ENCODE peak calls at places on chromosomes 3 and 15, in ten cellular contexts. One of them, this sample, is unnamed.
A peak's percentile ranks its signal among the peaks of the same experiment; 100 is the strongest.

GRCh38 chr3:97612632-97613031 is 151.9 kb upstream of the ARL6 start:
- DNase-seq in AG04450: no peak
- DNase-seq in stomach: no peak
- DNase-seq in mammary epithelial cell: no peak
- DNase-seq in coronary artery: no peak
- DNase-seq in psoas muscle: no peak
- DNase-seq in astrocyte of the spinal cord: no peak
- DNase-seq in HCT116: no peak
- DNase-seq in fibroblast of the aortic adventitia: no peak
- DNase-seq in AG09309: no peak
- DNase-seq in this sample: no peak

GRCh38 chr3:62332771-62333381 is 40.5 kb downstream of the FEZF2 start:
- DNase-seq in fibroblast of the aortic adventitia: peak; percentile 58
- DNase-seq in coronary artery: no peak
- DNase-seq in stomach: no peak
- DNase-seq in AG04450: no peak
- DNase-seq in HCT116: peak; percentile 2
- DNase-seq in psoas muscle: no peak
- DNase-seq in astrocyte of the spinal cord: peak; percentile 39
- DNase-seq in mammary epithelial cell: peak; percentile 1
- DNase-seq in AG09309: no peak
- DNase-seq in this sample: no peak

GRCh38 chr15:51121118-51121517 is 26.4 kb upstream of the TNFAIP8L3 start:
- DNase-seq in stomach: no peak
- DNase-seq in mammary epithelial cell: peak; percentile 96
- DNase-seq in fibroblast of the aortic adventitia: peak; percentile 99
- DNase-seq in psoas muscle: no peak
- DNase-seq in AG09309: peak; percentile 84
- DNase-seq in AG04450: peak; percentile 77
- DNase-seq in coronary artery: no peak
- DNase-seq in HCT116: peak; percentile 82
- DNase-seq in astrocyte of the spinal cord: peak; percentile 94
- DNase-seq in this sample: no peak

GRCh38 chr3:32340039-32340438 is 51.6 kb upstream of the CMTM7 start:
- DNase-seq in AG09309: no peak
- DNase-seq in fibroblast of the aortic adventitia: peak; percentile 56
- DNase-seq in psoas muscle: no peak
- DNase-seq in mammary epithelial cell: peak; percentile 30
- DNase-seq in coronary artery: no peak
- DNase-seq in AG04450: no peak
- DNase-seq in HCT116: peak; percentile 35
- DNase-seq in astrocyte of the spinal cord: peak; percentile 50
- DNase-seq in stomach: no peak
- DNase-seq in this sample: peak; percentile 55

GRCh38 chr15:70267879-70268278 is 170.2 kb upstream of the TLE3 start:
- DNase-seq in stomach: no peak
- DNase-seq in AG04450: no peak
- DNase-seq in psoas muscle: peak; percentile 4
- DNase-seq in coronary artery: no peak
- DNase-seq in fibroblast of the aortic adventitia: no peak
- DNase-seq in AG09309: no peak
- DNase-seq in mammary epithelial cell: peak; percentile 73
- DNase-seq in HCT116: no peak
- DNase-seq in astrocyte of the spinal cord: peak; percentile 25
- DNase-seq in this sample: no peak

GRCh38 chr3:82038536-82038935 is 277.1 kb upstream of the GBE1 start:
- DNase-seq in psoas muscle: no peak
- DNase-seq in mammary epithelial cell: no peak
- DNase-seq in fibroblast of the aortic adventitia: no peak
- DNase-seq in astrocyte of the spinal cord: no peak
- DNase-seq in HCT116: no peak
- DNase-seq in AG04450: no peak
- DNase-seq in coronary artery: no peak
- DNase-seq in stomach: no peak
- DNase-seq in AG09309: no peak
- DNase-seq in this sample: no peak

GRCh38 chr3:21942328-21942727 is 191.3 kb upstream of the ZNF385D start:
- DNase-seq in psoas muscle: peak; percentile 53
- DNase-seq in stomach: no peak
- DNase-seq in fibroblast of the aortic adventitia: peak; percentile 38
- DNase-seq in AG09309: peak; percentile 28
- DNase-seq in AG04450: peak; percentile 26
- DNase-seq in HCT116: no peak
- DNase-seq in mammary epithelial cell: peak; percentile 8
- DNase-seq in astrocyte of the spinal cord: peak; percentile 83
- DNase-seq in coronary artery: no peak
- DNase-seq in this sample: no peak

GRCh38 chr3:21645121-21645897 is 105.7 kb downstream of the ZNF385D start:
- DNase-seq in AG04450: no peak
- DNase-seq in stomach: peak; percentile 42
- DNase-seq in psoas muscle: peak; percentile 79
- DNase-seq in coronary artery: peak; percentile 84
- DNase-seq in HCT116: no peak
- DNase-seq in fibroblast of the aortic adventitia: peak; percentile 75
- DNase-seq in astrocyte of the spinal cord: peak; percentile 76
- DNase-seq in AG09309: no peak
- DNase-seq in mammary epithelial cell: no peak
- DNase-seq in this sample: no peak

GRCh38 chr15:44633603-44634002 is 29.9 kb downstream of the SPG11 start:
- DNase-seq in mammary epithelial cell: peak; percentile 59
- DNase-seq in astrocyte of the spinal cord: peak; percentile 3
- DNase-seq in stomach: no peak
- DNase-seq in coronary artery: no peak
- DNase-seq in AG04450: no peak
- DNase-seq in AG09309: peak; percentile 24
- DNase-seq in psoas muscle: no peak
- DNase-seq in HCT116: no peak
- DNase-seq in fibroblast of the aortic adventitia: peak; percentile 85
- DNase-seq in this sample: no peak

GRCh38 chr15:35112346-35112745 is 27.3 kb upstream of the NANOGP8 start:
- DNase-seq in astrocyte of the spinal cord: no peak
- DNase-seq in coronary artery: no peak
- DNase-seq in stomach: no peak
- DNase-seq in mammary epithelial cell: no peak
- DNase-seq in AG09309: no peak
- DNase-seq in fibroblast of the aortic adventitia: no peak
- DNase-seq in psoas muscle: no peak
- DNase-seq in HCT116: no peak
- DNase-seq in AG04450: no peak
- DNase-seq in this sample: no peak

GRCh38 chr15:51758645-51759044 is 7.2 kb downstream of the TMOD2 start:
- DNase-seq in coronary artery: no peak
- DNase-seq in fibroblast of the aortic adventitia: peak; percentile 81
- DNase-seq in AG09309: no peak
- DNase-seq in HCT116: no peak
- DNase-seq in stomach: peak; percentile 29
- DNase-seq in mammary epithelial cell: peak; percentile 42
- DNase-seq in astrocyte of the spinal cord: peak; percentile 34
- DNase-seq in AG04450: no peak
- DNase-seq in psoas muscle: peak; percentile 59
- DNase-seq in this sample: peak; percentile 93

DNA sequence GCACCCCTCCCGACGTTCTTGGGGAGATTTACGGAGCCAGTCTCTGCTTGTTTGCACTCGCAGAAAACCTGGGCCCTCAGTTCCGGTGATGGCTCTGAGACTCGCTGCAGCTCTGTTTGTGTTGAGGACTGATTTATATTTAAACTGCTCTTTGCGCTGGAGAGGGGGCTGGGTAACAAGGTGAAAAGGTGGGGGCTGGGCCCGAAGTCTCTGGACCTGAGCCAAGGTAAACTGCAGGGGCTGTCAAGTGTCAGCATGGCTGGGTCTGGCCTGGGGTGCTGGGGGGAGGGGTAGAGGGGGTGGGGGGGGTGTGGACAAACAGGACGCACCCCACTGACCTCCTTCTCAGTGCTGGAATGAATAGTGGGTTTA is 643 bp upstream of the SLCO2A1 start:
- DNase-seq in AG09309: no peak
- DNase-seq in AG04450: no peak
- DNase-seq in stomach: no peak
- DNase-seq in astrocyte of the spinal cord: no peak
- DNase-seq in psoas muscle: no peak
- DNase-seq in HCT116: no peak
- DNase-seq in fibroblast of the aortic adventitia: no peak
- DNase-seq in coronary artery: no peak
- DNase-seq in mammary epithelial cell: no peak
- DNase-seq in this sample: no peak
- H3K4me3 ChIP-seq in AG09309: peak overlapping the region; percentile 31
- H3K4me3 ChIP-seq in AG04450: peak overlapping the region; percentile 63
- H3K4me3 ChIP-seq in stomach: peak overlapping the region; percentile 67
- H3K4me3 ChIP-seq in astrocyte of the spinal cord: peak overlapping the region; percentile 54
- H3K4me3 ChIP-seq in psoas muscle: peak overlapping the region; percentile 66
- H3K4me3 ChIP-seq in HCT116: peak overlapping the region; percentile 33
- H3K4me3 ChIP-seq in fibroblast of the aortic adventitia: no peak overlapping the region
- H3K4me3 ChIP-seq in coronary artery: peak overlapping the region; percentile 72
- H3K4me3 ChIP-seq in mammary epithelial cell: no peak overlapping the region
- H3K4me3 ChIP-seq in this sample: peak overlapping the region; percentile 52

DNA sequence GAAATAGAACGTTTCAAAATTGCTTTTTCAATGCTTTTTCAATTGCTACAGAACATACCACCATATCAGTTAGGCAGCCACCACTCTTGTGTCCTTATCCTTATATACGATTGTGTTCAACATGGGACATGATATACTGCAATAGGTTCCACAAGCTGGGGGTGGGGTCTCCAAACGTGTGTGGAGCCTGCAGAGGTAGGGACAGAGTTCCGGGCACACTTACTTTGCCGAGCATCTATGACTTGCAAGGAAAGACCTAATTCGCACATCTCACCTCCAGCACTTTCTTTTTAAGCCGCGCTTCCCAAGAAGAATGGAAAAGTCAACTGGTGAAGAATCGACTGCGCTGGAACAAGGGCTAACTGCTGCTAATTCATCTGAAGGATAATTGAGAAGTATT is 39.6 kb upstream of the SFMBT1 start:
- DNase-seq in fibroblast of the aortic adventitia: no peak
- DNase-seq in psoas muscle: no peak
- DNase-seq in AG04450: no peak
- DNase-seq in stomach: no peak
- DNase-seq in mammary epithelial cell: no peak
- DNase-seq in astrocyte of the spinal cord: no peak
- DNase-seq in HCT116: no peak
- DNase-seq in AG09309: no peak
- DNase-seq in coronary artery: peak; percentile 4
- DNase-seq in this sample: no peak
- TF ChIP-seq CTCF in fibroblast of the aortic adventitia: no peak
- TF ChIP-seq CTCF in psoas muscle: no peak
- TF ChIP-seq CTCF in AG04450: no peak
- TF ChIP-seq CTCF in stomach: no peak
- TF ChIP-seq CTCF in mammary epithelial cell: no peak
- TF ChIP-seq CTCF in astrocyte of the spinal cord: no peak
- TF ChIP-seq CTCF in HCT116: no peak
- TF ChIP-seq CTCF in AG09309: no peak
- TF ChIP-seq CTCF in coronary artery: no peak
- TF ChIP-seq CTCF in this sample: no peak

DNA sequence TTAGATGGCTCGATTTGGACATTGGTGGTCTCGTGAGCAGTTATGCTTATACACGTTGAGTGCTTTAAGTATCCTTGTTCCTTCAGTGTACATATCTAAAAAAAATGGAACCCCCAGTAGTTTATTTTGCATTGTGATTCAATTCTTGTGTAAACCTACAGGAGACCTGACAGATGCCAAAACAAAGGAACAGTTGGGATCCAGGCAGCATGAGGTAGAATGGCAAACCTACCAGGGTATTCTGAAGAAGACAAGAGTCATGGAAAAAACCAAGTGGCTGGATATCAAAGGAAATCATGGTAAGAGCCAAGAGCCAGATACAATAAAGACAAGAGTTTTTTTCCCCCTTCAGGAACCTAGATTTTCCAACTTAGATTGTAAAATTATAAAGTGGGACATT is 2.0 kb downstream of the TMEM62 start:
- DNase-seq in psoas muscle: no peak
- DNase-seq in HCT116: no peak
- DNase-seq in fibroblast of the aortic adventitia: no peak
- DNase-seq in AG04450: no peak
- DNase-seq in stomach: no peak
- DNase-seq in AG09309: no peak
- DNase-seq in astrocyte of the spinal cord: no peak
- DNase-seq in mammary epithelial cell: no peak
- DNase-seq in coronary artery: no peak
- DNase-seq in this sample: no peak
- H3K4me3 ChIP-seq in psoas muscle: no peak overlapping the region
- H3K4me3 ChIP-seq in HCT116: no peak overlapping the region
- H3K4me3 ChIP-seq in fibroblast of the aortic adventitia: no peak overlapping the region
- H3K4me3 ChIP-seq in AG04450: no peak overlapping the region
- H3K4me3 ChIP-seq in stomach: no peak overlapping the region
- H3K4me3 ChIP-seq in AG09309: no peak overlapping the region
- H3K4me3 ChIP-seq in astrocyte of the spinal cord: no peak overlapping the region
- H3K4me3 ChIP-seq in mammary epithelial cell: no peak overlapping the region
- H3K4me3 ChIP-seq in coronary artery: no peak overlapping the region
- H3K4me3 ChIP-seq in this sample: no peak overlapping the region

GRCh38 chr3:38702231-38702630 is 52.7 kb upstream of the SCN5A start:
- DNase-seq in AG09309: no peak
- DNase-seq in mammary epithelial cell: no peak
- DNase-seq in coronary artery: no peak
- DNase-seq in stomach: no peak
- DNase-seq in AG04450: no peak
- DNase-seq in psoas muscle: no peak
- DNase-seq in astrocyte of the spinal cord: no peak
- DNase-seq in fibroblast of the aortic adventitia: no peak
- DNase-seq in HCT116: no peak
- DNase-seq in this sample: no peak

GRCh38 chr3:38711321-38711720 is 61.8 kb upstream of the SCN5A start:
- DNase-seq in psoas muscle: no peak
- DNase-seq in astrocyte of the spinal cord: no peak
- DNase-seq in coronary artery: no peak
- DNase-seq in mammary epithelial cell: no peak
- DNase-seq in HCT116: no peak
- DNase-seq in AG04450: no peak
- DNase-seq in stomach: no peak
- DNase-seq in AG09309: no peak
- DNase-seq in fibroblast of the aortic adventitia: no peak
- DNase-seq in this sample: no peak

GRCh38 chr3:38713121-38713520 is 63.6 kb upstream of the SCN5A start:
- DNase-seq in AG09309: no peak
- DNase-seq in mammary epithelial cell: no peak
- DNase-seq in astrocyte of the spinal cord: no peak
- DNase-seq in HCT116: no peak
- DNase-seq in fibroblast of the aortic adventitia: no peak
- DNase-seq in AG04450: no peak
- DNase-seq in coronary artery: no peak
- DNase-seq in psoas muscle: no peak
- DNase-seq in stomach: no peak
- DNase-seq in this sample: no peak

GRCh38 chr3:38706961-38707360 is 57.5 kb upstream of the SCN5A start:
- DNase-seq in AG04450: no peak
- DNase-seq in psoas muscle: no peak
- DNase-seq in astrocyte of the spinal cord: no peak
- DNase-seq in mammary epithelial cell: no peak
- DNase-seq in fibroblast of the aortic adventitia: no peak
- DNase-seq in coronary artery: no peak
- DNase-seq in stomach: no peak
- DNase-seq in AG09309: no peak
- DNase-seq in HCT116: no peak
- DNase-seq in this sample: no peak

DNA sequence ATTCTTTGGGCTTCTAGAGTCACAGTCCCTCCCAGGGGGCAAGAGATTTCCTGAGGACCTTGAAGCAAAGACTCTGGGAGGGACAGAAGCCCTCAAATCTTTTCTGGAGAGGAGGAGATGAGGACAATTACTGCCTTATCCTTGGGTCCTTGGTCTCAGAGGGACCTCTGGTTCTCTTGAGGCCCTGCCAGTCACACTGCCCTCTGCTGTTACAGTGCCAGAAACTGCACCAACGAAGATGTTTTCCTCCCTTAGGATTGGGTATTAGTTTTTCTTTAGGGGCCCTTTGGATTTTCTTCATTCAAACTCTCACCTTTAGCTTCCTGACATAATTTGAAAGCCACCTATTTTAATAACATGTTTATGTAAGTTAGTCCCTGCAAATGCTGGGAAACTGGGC is 58.2 kb upstream of the SCN5A start:
- DNase-seq in HCT116: no peak
- DNase-seq in fibroblast of the aortic adventitia: no peak
- DNase-seq in mammary epithelial cell: no peak
- DNase-seq in AG04450: no peak
- DNase-seq in psoas muscle: no peak
- DNase-seq in stomach: no peak
- DNase-seq in coronary artery: no peak
- DNase-seq in astrocyte of the spinal cord: no peak
- DNase-seq in AG09309: no peak
- DNase-seq in this sample: no peak
- TF ChIP-seq CTCF in HCT116: peak; percentile 57
- TF ChIP-seq CTCF in fibroblast of the aortic adventitia: peak; percentile 25
- TF ChIP-seq CTCF in mammary epithelial cell: peak; percentile 23
- TF ChIP-seq CTCF in AG04450: no peak
- TF ChIP-seq CTCF in psoas muscle: no peak
- TF ChIP-seq CTCF in stomach: no peak
- TF ChIP-seq CTCF in coronary artery: no peak
- TF ChIP-seq CTCF in astrocyte of the spinal cord: peak; percentile 39
- TF ChIP-seq CTCF in AG09309: peak; percentile 26
- TF ChIP-seq CTCF in this sample: no peak

This sample was measured in dorsolateral prefrontal cortex.